ENCODE peak calls at places on chromosomes 16 and 17, in nine cellular contexts. One of them, this sample, is unnamed.

GRCh38 chr17:20063665-20064648 is 54.8 kb downstream of the SPECC1 start:
- DNase-seq in tibial artery: peak; percentile 95
- DNase-seq in psoas muscle: peak; percentile 89
- DNase-seq in mammary epithelial cell: peak; percentile 90
- DNase-seq in cardiac muscle cell: no peak
- DNase-seq in fibroblast of mammary gland: peak; percentile 97
- DNase-seq in upper lobe of right lung: peak; percentile 67
- DNase-seq in AG04449: peak; percentile 36
- DNase-seq in BJ: peak; percentile 68
- DNase-seq in this sample: peak; percentile 67

GRCh38 chr17:80936218-80936617 is 55.4 kb upstream of the CHMP6 start:
- DNase-seq in cardiac muscle cell: no peak
- DNase-seq in upper lobe of right lung: no peak
- DNase-seq in fibroblast of mammary gland: no peak
- DNase-seq in AG04449: no peak
- DNase-seq in BJ: no peak
- DNase-seq in psoas muscle: no peak
- DNase-seq in tibial artery: no peak
- DNase-seq in mammary epithelial cell: peak; percentile 8
- DNase-seq in this sample: no peak

GRCh38 chr17:48630925-48631692 is 5.0 kb upstream of the HOXB9 start:
- DNase-seq in AG04449: no peak
- DNase-seq in fibroblast of mammary gland: no peak
- DNase-seq in cardiac muscle cell: no peak
- DNase-seq in tibial artery: no peak
- DNase-seq in mammary epithelial cell: no peak
- DNase-seq in upper lobe of right lung: no peak
- DNase-seq in BJ: no peak
- DNase-seq in psoas muscle: no peak
- DNase-seq in this sample: no peak

GRCh38 chr16:22123146-22123545 is 30.8 kb downstream of the VWA3A start:
- DNase-seq in fibroblast of mammary gland: peak; percentile 10
- DNase-seq in BJ: no peak
- DNase-seq in AG04449: no peak
- DNase-seq in psoas muscle: no peak
- DNase-seq in cardiac muscle cell: no peak
- DNase-seq in tibial artery: peak; percentile 23
- DNase-seq in upper lobe of right lung: no peak
- DNase-seq in mammary epithelial cell: no peak
- DNase-seq in this sample: peak; percentile 5

GRCh38 chr16:12340151-12340733 is 363.7 kb downstream of the SNX29 start:
- DNase-seq in cardiac muscle cell: peak; percentile 35
- DNase-seq in psoas muscle: no peak
- DNase-seq in fibroblast of mammary gland: peak; percentile 67
- DNase-seq in AG04449: no peak
- DNase-seq in upper lobe of right lung: no peak
- DNase-seq in BJ: peak; percentile 39
- DNase-seq in tibial artery: peak; percentile 55
- DNase-seq in mammary epithelial cell: peak; percentile 59
- DNase-seq in this sample: peak; percentile 46

GRCh38 chr17:42484304-42484703 is 25.6 kb downstream of the ATP6V0A1 start:
- DNase-seq in BJ: no peak
- DNase-seq in cardiac muscle cell: no peak
- DNase-seq in AG04449: no peak
- DNase-seq in mammary epithelial cell: no peak
- DNase-seq in upper lobe of right lung: no peak
- DNase-seq in fibroblast of mammary gland: no peak
- DNase-seq in psoas muscle: no peak
- DNase-seq in tibial artery: no peak
- DNase-seq in this sample: no peak

GRCh38 chr16:24983521-24983920 is 31.6 kb downstream of the ARHGAP17 start:
- DNase-seq in AG04449: no peak
- DNase-seq in psoas muscle: no peak
- DNase-seq in fibroblast of mammary gland: no peak
- DNase-seq in mammary epithelial cell: no peak
- DNase-seq in tibial artery: no peak
- DNase-seq in cardiac muscle cell: no peak
- DNase-seq in upper lobe of right lung: no peak
- DNase-seq in BJ: no peak
- DNase-seq in this sample: no peak

GRCh38 chr17:45021607-45022287 is 29.7 kb downstream of the DCAKD start:
- DNase-seq in BJ: no peak
- DNase-seq in fibroblast of mammary gland: peak; percentile 42
- DNase-seq in tibial artery: peak; percentile 80
- DNase-seq in AG04449: no peak
- DNase-seq in upper lobe of right lung: peak; percentile 87
- DNase-seq in mammary epithelial cell: peak; percentile 39
- DNase-seq in psoas muscle: peak; percentile 73
- DNase-seq in cardiac muscle cell: peak; percentile 87
- DNase-seq in this sample: peak; percentile 65

GRCh38 chr17:36468903-36469635 is 17.4 kb upstream of the ZNHIT3 start:
- DNase-seq in psoas muscle: no peak
- DNase-seq in tibial artery: no peak
- DNase-seq in fibroblast of mammary gland: no peak
- DNase-seq in BJ: no peak
- DNase-seq in cardiac muscle cell: no peak
- DNase-seq in AG04449: no peak
- DNase-seq in upper lobe of right lung: no peak
- DNase-seq in mammary epithelial cell: no peak
- DNase-seq in this sample: no peak

GRCh38 chr17:78645421-78646295 is 68.5 kb upstream of the DNAH17 start:
- DNase-seq in fibroblast of mammary gland: peak; percentile 75
- DNase-seq in mammary epithelial cell: no peak
- DNase-seq in psoas muscle: peak; percentile 72
- DNase-seq in tibial artery: peak; percentile 88
- DNase-seq in BJ: no peak
- DNase-seq in upper lobe of right lung: peak; percentile 91
- DNase-seq in cardiac muscle cell: no peak
- DNase-seq in AG04449: no peak
- DNase-seq in this sample: peak; percentile 49

GRCh38 chr17:17765359-17765758 is 71.4 kb downstream of the SREBF1 start:
- DNase-seq in mammary epithelial cell: peak; percentile 31
- DNase-seq in upper lobe of right lung: no peak
- DNase-seq in fibroblast of mammary gland: no peak
- DNase-seq in AG04449: no peak
- DNase-seq in psoas muscle: no peak
- DNase-seq in cardiac muscle cell: no peak
- DNase-seq in BJ: no peak
- DNase-seq in tibial artery: no peak
- DNase-seq in this sample: no peak

GRCh38 chr16:74757347-74757746 is 17.3 kb downstream of the FA2H start:
- DNase-seq in BJ: no peak
- DNase-seq in mammary epithelial cell: no peak
- DNase-seq in AG04449: no peak
- DNase-seq in psoas muscle: no peak
- DNase-seq in upper lobe of right lung: no peak
- DNase-seq in tibial artery: no peak
- DNase-seq in cardiac muscle cell: no peak
- DNase-seq in fibroblast of mammary gland: no peak
- DNase-seq in this sample: no peak

GRCh38 chr17:77308768-77309726 is 168.3 kb downstream of the SEC14L1 start:
- DNase-seq in psoas muscle: no peak
- DNase-seq in BJ: peak; percentile 46
- DNase-seq in fibroblast of mammary gland: peak; percentile 90
- DNase-seq in cardiac muscle cell: no peak
- DNase-seq in upper lobe of right lung: peak; percentile 78
- DNase-seq in AG04449: no peak
- DNase-seq in tibial artery: no peak
- DNase-seq in mammary epithelial cell: peak; percentile 72
- DNase-seq in this sample: peak; percentile 75

GRCh38 chr17:67637901-67638641 is 79.7 kb upstream of the NOL11 start:
- DNase-seq in cardiac muscle cell: no peak
- DNase-seq in upper lobe of right lung: peak; percentile 62
- DNase-seq in AG04449: no peak
- DNase-seq in BJ: no peak
- DNase-seq in psoas muscle: no peak
- DNase-seq in fibroblast of mammary gland: no peak
- DNase-seq in mammary epithelial cell: peak; percentile 99
- DNase-seq in tibial artery: no peak
- DNase-seq in this sample: no peak

GRCh38 chr16:85259831-85260165 is 147.5 kb upstream of the CIBAR2 start:
- DNase-seq in upper lobe of right lung: no peak
- DNase-seq in cardiac muscle cell: no peak
- DNase-seq in psoas muscle: no peak
- DNase-seq in tibial artery: no peak
- DNase-seq in AG04449: no peak
- DNase-seq in mammary epithelial cell: no peak
- DNase-seq in BJ: no peak
- DNase-seq in fibroblast of mammary gland: no peak
- DNase-seq in this sample: no peak

GRCh38 chr17:14301279-14301760 is 439 bp downstream of the HS3ST3B1 start:
- DNase-seq in tibial artery: no peak
- DNase-seq in fibroblast of mammary gland: no peak
- DNase-seq in upper lobe of right lung: no peak
- DNase-seq in psoas muscle: no peak
- DNase-seq in AG04449: no peak
- DNase-seq in BJ: no peak
- DNase-seq in mammary epithelial cell: no peak
- DNase-seq in cardiac muscle cell: peak; percentile 60
- DNase-seq in this sample: peak; percentile 42
- TF ChIP-seq CTCF in tibial artery: no peak
- TF ChIP-seq CTCF in fibroblast of mammary gland: no peak
- TF ChIP-seq CTCF in upper lobe of right lung: peak; percentile 16
- TF ChIP-seq CTCF in psoas muscle: no peak
- TF ChIP-seq CTCF in AG04449: no peak
- TF ChIP-seq CTCF in BJ: no peak
- TF ChIP-seq CTCF in mammary epithelial cell: no peak
- TF ChIP-seq CTCF in cardiac muscle cell: no peak
- TF ChIP-seq CTCF in this sample: no peak

DNA sequence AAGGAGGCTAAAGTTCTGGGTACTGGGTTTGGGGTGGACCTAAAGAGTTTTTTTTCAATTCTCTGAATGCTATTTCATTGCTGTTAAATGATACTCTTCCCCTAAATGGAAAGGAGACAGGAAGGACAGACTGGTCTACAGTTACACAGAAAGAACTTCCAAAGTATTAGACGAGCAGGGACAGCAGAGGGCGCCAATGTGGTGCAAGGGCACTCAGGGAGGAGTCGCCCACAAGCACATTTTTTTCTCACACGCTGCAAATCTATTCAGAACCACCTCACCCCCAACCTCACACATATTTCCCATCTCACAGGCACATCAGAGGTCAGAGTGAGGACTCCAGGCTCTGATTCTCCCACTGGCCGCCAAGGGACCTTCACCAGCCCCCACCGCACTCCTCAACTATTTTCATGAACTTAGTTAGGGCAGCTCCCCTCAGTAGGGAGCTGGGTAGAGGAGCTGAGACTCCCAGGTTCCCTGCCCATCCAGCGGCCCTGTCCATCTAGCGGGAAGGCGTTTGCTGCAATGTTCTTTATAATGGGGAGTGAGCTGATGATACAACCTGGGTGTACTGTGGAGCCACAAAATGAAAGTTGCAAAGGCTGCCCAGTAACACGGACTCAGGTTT is 6.8 kb upstream of the CA4 start:
- DNase-seq in AG04449: peak; percentile 51
- DNase-seq in tibial artery: peak; percentile 84
- DNase-seq in mammary epithelial cell: peak; percentile 77
- DNase-seq in psoas muscle: peak; percentile 83
- DNase-seq in cardiac muscle cell: peak; percentile 88
- DNase-seq in BJ: peak; percentile 52
- DNase-seq in upper lobe of right lung: peak; percentile 88
- DNase-seq in fibroblast of mammary gland: peak; percentile 85
- DNase-seq in this sample: peak; percentile 95
- H3K4me3 ChIP-seq in AG04449: no peak overlapping the region
- H3K4me3 ChIP-seq in tibial artery: no peak overlapping the region
- H3K4me3 ChIP-seq in mammary epithelial cell: peak overlapping the region; percentile 5
- H3K4me3 ChIP-seq in psoas muscle: peak overlapping the region; percentile 26
- H3K4me3 ChIP-seq in cardiac muscle cell: no peak overlapping the region
- H3K4me3 ChIP-seq in BJ: no peak overlapping the region
- H3K4me3 ChIP-seq in upper lobe of right lung: peak overlapping the region; percentile 21
- H3K4me3 ChIP-seq in fibroblast of mammary gland: no peak overlapping the region
- H3K4me3 ChIP-seq in this sample: no peak overlapping the region

DNA sequence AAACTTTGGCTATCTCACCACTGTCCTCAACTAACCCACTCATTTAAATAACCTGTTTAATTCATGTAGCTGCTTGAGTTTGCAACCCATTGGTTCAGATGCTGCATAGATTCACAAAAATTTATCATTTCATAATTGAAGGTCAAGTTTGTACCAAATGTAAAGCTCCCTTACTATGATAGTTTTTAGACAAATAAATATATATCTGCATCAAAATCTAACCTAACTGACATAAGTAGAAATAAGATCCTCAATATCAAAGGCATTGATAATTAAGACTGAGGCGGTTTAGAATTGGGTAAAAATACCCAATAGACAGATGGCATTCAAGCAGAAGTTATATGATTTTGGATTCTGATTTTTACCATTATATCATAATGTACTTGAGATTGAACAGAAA is 132.9 kb upstream of the NACA2 start:
- DNase-seq in BJ: no peak
- DNase-seq in mammary epithelial cell: no peak
- DNase-seq in upper lobe of right lung: no peak
- DNase-seq in tibial artery: no peak
- DNase-seq in cardiac muscle cell: no peak
- DNase-seq in fibroblast of mammary gland: no peak
- DNase-seq in AG04449: no peak
- DNase-seq in psoas muscle: no peak
- DNase-seq in this sample: no peak
- TF ChIP-seq CTCF in BJ: no peak
- TF ChIP-seq CTCF in mammary epithelial cell: no peak
- TF ChIP-seq CTCF in upper lobe of right lung: no peak
- TF ChIP-seq CTCF in tibial artery: no peak
- TF ChIP-seq CTCF in cardiac muscle cell: no peak
- TF ChIP-seq CTCF in fibroblast of mammary gland: no peak
- TF ChIP-seq CTCF in AG04449: no peak
- TF ChIP-seq CTCF in psoas muscle: no peak
- TF ChIP-seq CTCF in this sample: no peak

GRCh38 chr16:57628782-57629181 is 352 bp downstream of the ADGRG1 start:
- DNase-seq in AG04449: no peak
- DNase-seq in BJ: no peak
- DNase-seq in fibroblast of mammary gland: no peak
- DNase-seq in tibial artery: no peak
- DNase-seq in cardiac muscle cell: no peak
- DNase-seq in psoas muscle: no peak
- DNase-seq in upper lobe of right lung: no peak
- DNase-seq in mammary epithelial cell: no peak
- DNase-seq in this sample: no peak

GRCh38 chr16:57626420-57627170 is 1.8 kb upstream of the ADGRG1 start:
- DNase-seq in fibroblast of mammary gland: no peak
- DNase-seq in tibial artery: no peak
- DNase-seq in AG04449: no peak
- DNase-seq in mammary epithelial cell: no peak
- DNase-seq in cardiac muscle cell: no peak
- DNase-seq in psoas muscle: no peak
- DNase-seq in BJ: no peak
- DNase-seq in upper lobe of right lung: no peak
- DNase-seq in this sample: no peak

GRCh38 chr16:57624806-57625500 is 3.5 kb upstream of the ADGRG1 start:
- DNase-seq in cardiac muscle cell: no peak
- DNase-seq in fibroblast of mammary gland: no peak
- DNase-seq in psoas muscle: no peak
- DNase-seq in upper lobe of right lung: no peak
- DNase-seq in AG04449: no peak
- DNase-seq in BJ: no peak
- DNase-seq in tibial artery: no peak
- DNase-seq in mammary epithelial cell: no peak
- DNase-seq in this sample: no peak

GRCh38 chr16:57628008-57628781 is at the start of gene ADGRG1:
- DNase-seq in upper lobe of right lung: no peak
- DNase-seq in fibroblast of mammary gland: peak; percentile 94
- DNase-seq in tibial artery: peak; percentile 81
- DNase-seq in AG04449: peak; percentile 71
- DNase-seq in mammary epithelial cell: peak; percentile 98
- DNase-seq in psoas muscle: peak; percentile 73
- DNase-seq in BJ: peak; percentile 79
- DNase-seq in cardiac muscle cell: peak; percentile 34
- DNase-seq in this sample: peak; percentile 97

GRCh38 chr16:57627184-57627871 is 1.1 kb upstream of the ADGRG1 start:
- DNase-seq in BJ: peak; percentile 63
- DNase-seq in tibial artery: no peak
- DNase-seq in upper lobe of right lung: no peak
- DNase-seq in AG04449: peak; percentile 54
- DNase-seq in cardiac muscle cell: peak; percentile 52
- DNase-seq in fibroblast of mammary gland: peak; percentile 75
- DNase-seq in psoas muscle: no peak
- DNase-seq in mammary epithelial cell: peak; percentile 88
- DNase-seq in this sample: peak; percentile 91
- H3K4me3 ChIP-seq in BJ: no peak overlapping the region
- H3K4me3 ChIP-seq in tibial artery: no peak overlapping the region
- H3K4me3 ChIP-seq in upper lobe of right lung: no peak overlapping the region
- H3K4me3 ChIP-seq in AG04449: no peak overlapping the region
- H3K4me3 ChIP-seq in cardiac muscle cell: no peak overlapping the region
- H3K4me3 ChIP-seq in fibroblast of mammary gland: no peak overlapping the region
- H3K4me3 ChIP-seq in psoas muscle: no peak overlapping the region
- H3K4me3 ChIP-seq in mammary epithelial cell: no peak overlapping the region
- H3K4me3 ChIP-seq in this sample: no peak overlapping the region

This sample was measured in choroid plexus epithelial cell.